ENCODE peak calls at places on chromosomes 4 and X, in four cellular contexts. Z is IMR-90, L is A549, B is GM12878. K is an unnamed sample.
A peak's percentile ranks its signal among the peaks of the same experiment; 100 is the strongest.

GRCh38 chr4:143437476-143437875 is 76.0 kb upstream of the SMARCA5 start:
- DNase-seq in Z (no peak), B (no peak), L (no peak), K (no peak)

GRCh38 chr4:139241086-139241783 is 38.8 kb downstream of the MGARP start:
- DNase-seq in L (no peak), B (no peak), Z (no peak), K (no peak)

GRCh38 chr4:173522160-173522873 is 7.7 kb downstream of the HAND2 start:
- DNase-seq in B (no peak), L (no peak), Z (peak; percentile 85), K (peak; percentile 71)

GRCh38 chr4:77692847-77693432 is 87.3 kb downstream of the CXCL13 start:
- DNase-seq in L (no peak), Z (no peak), B (no peak), K (no peak)

GRCh38 chr4:16530688-16531635 is 304.7 kb upstream of the TAPT1 start:
- DNase-seq in B (no peak), Z (peak; percentile 86), L (no peak), K (no peak)

GRCh38 chrX:136147966-136148365 is 633 bp downstream of the FHL1 start:
- DNase-seq in Z (no peak), B (no peak), L (no peak), K (no peak)

GRCh38 chrX:45715787-45716186 is 515.1 kb upstream of the DIPK2B start:
- DNase-seq in L (no peak), B (no peak), Z (peak; percentile 65), K (no peak)

GRCh38 chr4:139900964-139901376 is 235.4 kb downstream of the MGST2 start:
- DNase-seq in Z (peak; percentile 48), L (no peak), B (no peak), K (no peak)

GRCh38 chr4:146134761-146135160 is 40.8 kb upstream of the LSM6 start:
- DNase-seq in B (no peak), L (no peak), Z (no peak), K (no peak)

GRCh38 chrX:103919336-103919682 is 43.1 kb upstream of the TMSB15B start:
- DNase-seq in Z (peak; percentile 51), L (peak; percentile 72), B (no peak), K (no peak)

GRCh38 chr4:98780111-98780549 is 121.7 kb upstream of the TSPAN5 start:
- DNase-seq in B (no peak), L (no peak), Z (peak; percentile 85), K (peak; percentile 60)

GRCh38 chr4:13527192-13527982 is 16.9 kb downstream of the NKX3-2 start:
- DNase-seq in Z (no peak), B (no peak), L (no peak), K (no peak)

GRCh38 chr4:61517144-61517543 is 317.0 kb downstream of the ADGRL3 start:
- DNase-seq in B (no peak), Z (no peak), L (no peak), K (no peak)

GRCh38 chr4:141654098-141654497 is 17.7 kb downstream of the IL15 start:
- DNase-seq in L (peak; percentile 38), Z (peak; percentile 47), B (no peak), K (peak; percentile 29)

DNA sequence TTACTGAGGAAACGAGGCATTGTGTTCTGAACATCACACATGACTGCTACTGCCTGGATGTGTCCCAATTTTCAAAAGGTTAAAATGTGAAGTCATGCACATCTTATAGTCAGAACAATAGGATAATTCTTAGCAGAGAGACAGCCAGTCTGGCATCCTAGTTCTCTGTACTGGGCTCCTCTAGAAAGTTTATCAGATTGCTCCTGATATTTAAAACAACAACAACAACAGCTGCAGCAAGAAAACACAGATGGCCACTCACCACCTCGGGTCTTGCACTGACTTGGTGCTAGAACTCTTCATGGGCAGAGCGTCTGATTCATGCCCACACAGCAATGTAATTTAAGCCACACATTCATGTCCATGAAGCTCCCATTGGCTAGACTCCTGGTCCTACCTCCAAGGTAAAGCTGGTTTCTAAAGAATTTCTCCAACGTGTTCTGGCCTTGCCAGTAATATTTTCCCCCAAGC is 33.3 kb upstream of the SLC2A9 start:
- DNase-seq in B (no peak), Z (no peak), L (no peak), K (no peak)
- TF ChIP-seq ELK1 in B (no peak), Z (no peak), L (no peak), K (no peak)

GRCh38 chrX:9383655-9384054 is 81.2 kb upstream of the TBL1X start:
- DNase-seq in L (no peak), Z (no peak), B (no peak), K (no peak)
- TF ChIP-seq ELK1 in L (no peak), Z (no peak), B (no peak), K (no peak)

GRCh38 chrX:130878350-130879341 is 24.4 kb downstream of the ENOX2 start:
- DNase-seq in B (no peak), L (peak; percentile 37), Z (peak; percentile 85), K (no peak)
- TF ChIP-seq ELK1 in B (no peak), L (no peak), Z (no peak), K (no peak)

DNA sequence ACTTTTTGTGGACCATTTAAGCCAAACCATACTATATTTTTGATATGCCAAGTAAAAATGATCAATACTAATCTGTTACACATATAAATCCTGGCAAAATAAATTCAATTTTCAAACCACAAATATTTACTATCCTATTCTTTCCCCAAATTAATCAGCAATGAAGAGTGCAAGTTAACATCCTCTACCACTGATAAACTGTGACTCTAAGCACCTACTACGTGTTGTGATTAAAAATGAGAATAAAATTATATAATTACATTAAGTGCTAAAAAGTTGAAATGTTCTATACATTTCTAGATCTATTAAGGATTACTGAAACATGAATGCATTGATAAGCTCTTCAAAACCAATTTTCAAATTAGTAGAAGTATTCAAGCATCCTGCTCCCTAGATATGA is 3.4 kb downstream of the KLHL15 start:
- DNase-seq in L (no peak), B (no peak), Z (no peak), K (no peak)
- TF ChIP-seq ELK1 in L (no peak), B (no peak), Z (no peak), K (no peak)

DNA sequence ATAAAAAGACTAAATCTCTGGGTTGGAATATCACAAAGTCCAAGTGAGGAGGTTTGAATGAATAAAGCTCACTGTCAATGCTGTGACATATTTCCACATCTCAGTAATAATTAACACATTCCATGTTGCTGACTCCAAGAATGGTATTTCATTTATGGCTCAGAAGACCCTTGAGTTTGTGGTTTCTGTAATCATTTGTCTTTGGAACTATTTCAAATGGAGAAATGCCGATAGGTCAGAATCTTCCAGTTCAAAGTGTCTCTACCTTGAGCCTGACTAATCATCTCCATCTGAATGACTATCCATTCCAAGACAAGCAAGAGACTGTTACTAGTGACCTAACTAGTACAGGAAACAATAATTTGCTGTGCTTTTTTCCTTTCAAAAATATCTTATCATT is 24.2 kb upstream of the SLC2A9 start:
- DNase-seq in L (peak; percentile 60), B (no peak), Z (peak; percentile 20), K (no peak)
- TF ChIP-seq ELK1 in L (no peak), B (no peak), Z (no peak), K (no peak)

GRCh38 chr4:123023647-123024046 is 101.2 kb upstream of the NUDT6 start:
- DNase-seq in B (no peak), L (no peak), Z (no peak), K (no peak)

GRCh38 chr4:123020285-123020684 is 97.9 kb upstream of the NUDT6 start:
- DNase-seq in Z (no peak), L (no peak), B (no peak), K (no peak)

GRCh38 chr4:123024710-123025109 is 102.3 kb upstream of the NUDT6 start:
- DNase-seq in Z (no peak), L (no peak), B (no peak), K (no peak)

DNA sequence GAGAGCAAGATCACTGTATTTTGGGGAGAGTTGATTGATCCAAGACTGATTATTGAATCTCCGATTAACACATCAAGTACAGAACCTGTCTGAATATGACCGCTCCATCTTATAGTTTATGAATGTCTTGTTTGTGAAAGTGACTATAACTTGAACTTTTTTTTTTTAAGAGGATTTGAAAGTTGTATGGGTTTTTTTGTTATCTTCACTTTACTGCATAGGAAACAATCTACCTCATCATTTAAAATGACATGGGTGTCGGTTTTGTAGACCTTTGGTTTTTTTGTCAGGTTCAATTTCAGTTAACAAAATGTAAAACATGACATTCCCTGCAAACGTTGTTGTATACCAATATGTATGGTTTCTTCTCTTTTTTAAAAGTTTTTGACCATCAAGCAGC is 103.0 kb upstream of the NUDT6 start:
- DNase-seq in B (no peak), L (no peak), Z (no peak), K (no peak)
- TF ChIP-seq ELK1 in B (no peak), L (no peak), Z (no peak), K (no peak)

DNA sequence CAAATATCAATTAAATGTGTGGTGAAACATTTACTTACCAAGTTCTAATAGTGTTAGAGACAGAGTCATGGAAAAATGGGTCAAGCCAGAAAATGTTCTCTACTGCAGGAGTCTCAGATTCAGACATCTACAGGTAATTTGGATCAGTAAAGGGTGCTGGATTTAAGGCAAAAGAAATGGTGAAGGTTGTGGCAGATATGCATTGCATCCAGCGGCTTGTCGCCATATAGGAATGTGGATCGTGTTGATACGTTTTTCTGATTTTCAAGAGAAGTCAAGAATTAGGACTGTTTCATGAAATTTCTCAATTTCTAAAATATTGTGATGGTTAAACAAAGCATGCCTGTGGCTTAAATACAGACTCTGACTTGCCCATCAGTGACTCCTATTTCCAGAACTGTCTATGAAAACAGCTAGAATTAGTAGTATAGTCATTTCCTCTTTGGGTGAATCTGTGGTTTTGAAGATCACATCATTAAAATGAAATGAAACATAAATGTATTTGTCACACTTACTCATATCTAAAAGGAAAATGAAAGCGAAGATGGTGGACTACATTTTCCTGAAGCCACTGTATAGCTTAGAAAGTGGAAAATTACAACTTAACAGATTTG is 110.1 kb upstream of the VEGFC start:
- DNase-seq in L (no peak), Z (peak; percentile 95), B (peak; percentile 53), K (no peak)
- TF ChIP-seq ELK1 in L (no peak), Z (no peak), B (no peak), K (no peak)